ENCODE peak calls at places on chromosomes 12 and 14, in five cellular contexts. F is cardiac muscle cell, S is cardiac fibroblast, R is sigmoid colon, U is coronary artery. P is an unnamed sample.

GRCh38 chr12:51269174-51270066 is 795 bp downstream of the SMAGP start:
- DNase-seq in R (no peak), S (peak), F (peak), U (no peak), P (peak)

GRCh38 chr12:116164263-116164817 is 113.2 kb downstream of the MED13L start:
- DNase-seq in R (no peak), F (no peak), S (no peak), U (no peak), P (no peak)

GRCh38 chr12:14393736-14394135 is 28.3 kb downstream of the ATF7IP start:
- DNase-seq in F (no peak), R (no peak), U (no peak), S (peak), P (no peak)

GRCh38 chr14:49970474-49971147 is 77.7 kb downstream of the ARF6 start:
- DNase-seq in U (no peak), S (peak), F (peak), R (no peak), P (peak)

GRCh38 chr12:77120695-77121094 is 55.3 kb upstream of the E2F7 start:
- DNase-seq in F (peak), S (peak), U (no peak), R (no peak), P (no peak)

GRCh38 chr14:24372701-24373416 is 4.9 kb downstream of the NFATC4 start:
- DNase-seq in F (peak), R (no peak), U (no peak), S (peak), P (peak)

GRCh38 chr12:107364875-107365518 is 271.6 kb upstream of the CRY1 start:
- DNase-seq in R (no peak), U (no peak), S (no peak), F (no peak), P (no peak)

GRCh38 chr12:42299392-42300308 is 26.2 kb downstream of the ZCRB1 start:
- DNase-seq in F (peak), R (no peak), U (no peak), S (peak), P (no peak)

GRCh38 chr12:49022558-49023178 is 4.1 kb upstream of the PRKAG1 start:
- DNase-seq in F (no peak), U (peak), S (no peak), R (no peak), P (peak)

GRCh38 chr12:95177201-95177768 is 40.0 kb downstream of the FGD6 start:
- DNase-seq in R (no peak), U (no peak), F (peak), S (no peak), P (no peak)

GRCh38 chr14:49934638-49935037 is 41.8 kb downstream of the ARF6 start:
- DNase-seq in U (no peak), F (peak), S (no peak), R (no peak), P (no peak)

GRCh38 chr14:58785741-58786140 is 148.0 kb downstream of the DACT1 start:
- DNase-seq in S (no peak), U (no peak), F (no peak), R (no peak), P (no peak)

GRCh38 chr14:33009673-33010072 is 71.0 kb downstream of the NPAS3 start:
- DNase-seq in U (no peak), S (no peak), F (no peak), R (no peak), P (no peak)
- H3K4me3 ChIP-seq in U (no peak), S (no peak), F (no peak), R (no peak), P (no peak)

GRCh38 chr14:55864890-55865655 is 253.1 kb upstream of the PELI2 start:
- DNase-seq in S (no peak), F (no peak), R (no peak), U (no peak), P (no peak)
- TF ChIP-seq CTCF in S (peak), F (no peak), R (no peak), U (no peak), P (no peak)

DNA sequence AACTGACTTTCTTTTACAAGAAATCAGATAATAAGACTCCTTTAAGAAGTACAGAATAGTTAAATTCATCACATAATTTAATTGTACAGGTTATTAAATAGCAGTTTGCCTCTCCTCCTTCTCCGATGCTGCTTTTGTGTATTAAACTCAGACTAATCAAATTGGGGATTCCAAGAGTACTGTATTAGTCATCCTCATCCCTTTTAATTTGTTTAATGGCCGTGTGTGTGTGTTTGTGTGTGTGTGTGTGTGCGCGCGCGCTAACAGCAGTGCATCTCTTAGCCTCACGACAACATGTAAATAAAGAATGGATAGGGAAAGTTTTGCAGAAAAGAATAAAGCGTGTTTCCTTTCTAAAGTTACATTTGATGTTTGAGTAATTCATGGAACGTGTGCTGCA is 220.2 kb downstream of the ASCL1 start:
- DNase-seq in F (no peak), U (no peak), R (no peak), S (no peak), P (no peak)
- H3K4me3 ChIP-seq in F (no peak), U (no peak), R (no peak), S (no peak), P (no peak)

DNA sequence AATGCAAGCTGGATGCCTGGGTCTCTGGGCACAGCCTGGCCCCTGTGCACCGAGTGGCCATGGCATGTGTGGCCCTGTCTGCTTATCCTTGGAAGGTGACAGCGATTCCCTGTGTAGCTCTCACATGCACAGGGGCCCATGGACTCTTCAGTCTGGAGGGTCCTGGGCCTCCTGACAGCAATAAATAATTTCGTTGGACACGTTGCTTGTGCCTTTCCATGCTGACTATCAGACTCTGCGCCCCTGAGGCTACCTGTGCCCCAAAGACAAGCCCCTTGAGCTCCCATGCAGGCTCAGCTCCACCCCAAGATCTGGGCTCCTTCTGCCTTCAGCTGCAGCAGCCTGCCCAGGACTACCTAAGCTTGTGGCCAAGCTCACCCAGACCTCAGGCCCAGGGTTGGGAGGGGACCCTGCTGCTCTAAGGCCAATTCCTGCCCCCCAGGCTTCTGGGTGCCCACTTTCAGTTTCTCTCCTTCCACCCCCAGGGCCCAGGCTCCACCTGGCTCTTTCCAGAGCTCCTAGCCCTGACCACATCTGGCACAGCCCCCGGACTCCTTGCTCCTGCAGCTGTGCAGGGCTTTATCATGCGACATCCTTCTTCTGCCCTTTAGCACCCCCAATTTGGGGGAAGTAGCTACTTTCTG is 11.8 kb downstream of the SERPINA3 start:
- DNase-seq in S (no peak), R (peak), U (no peak), F (no peak), P (no peak)
- TF ChIP-seq CTCF in S (no peak), R (no peak), U (no peak), F (no peak), P (no peak)

GRCh38 chr12:55696141-55696540 is 11.6 kb downstream of the ITGA7 start:
- DNase-seq in U (no peak), F (no peak), R (peak), S (no peak), P (peak)
- H3K4me3 ChIP-seq in U (no peak), F (no peak), R (no peak), S (no peak), P (no peak)

GRCh38 chr12:65472079-65472478 is 193.6 kb downstream of the MSRB3 start:
- DNase-seq in S (no peak), R (no peak), U (no peak), F (no peak), P (no peak)
- TF ChIP-seq CTCF in S (no peak), R (no peak), U (no peak), F (no peak), P (no peak)

DNA sequence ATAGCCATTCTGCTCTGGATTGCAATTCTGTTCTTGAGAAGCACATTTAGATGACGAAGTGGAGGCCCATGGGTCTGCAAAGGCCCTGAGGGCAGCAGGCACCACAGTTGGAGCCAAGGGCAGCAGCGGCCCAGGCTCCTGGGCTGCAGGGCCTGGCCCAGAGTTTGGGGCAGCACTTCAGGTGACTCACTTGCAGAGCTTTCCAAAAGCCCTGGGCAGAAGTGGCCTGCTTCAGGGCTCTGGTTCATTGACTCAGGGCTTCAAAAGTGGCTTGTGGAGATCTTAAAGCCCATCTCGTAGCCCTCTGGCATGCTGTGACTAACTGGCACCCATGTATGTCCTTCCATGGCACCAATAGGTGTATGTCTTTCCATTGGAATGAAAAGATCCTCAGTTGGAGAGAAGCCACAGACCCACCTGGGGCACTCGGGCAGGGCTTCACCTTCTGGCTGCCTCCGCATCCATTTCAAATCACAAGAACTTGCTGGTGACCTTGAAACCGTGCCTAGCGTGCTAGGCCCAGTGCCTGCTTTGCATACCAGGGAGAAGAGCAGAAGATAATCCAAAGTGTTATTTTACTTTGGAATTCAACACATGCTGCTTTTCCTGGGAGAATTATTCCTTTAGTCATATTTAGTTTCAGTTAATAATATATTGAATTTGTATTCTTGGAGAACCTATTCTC is 106.7 kb downstream of the PRMT8 start:
- DNase-seq in F (no peak), U (no peak), R (peak), S (no peak), P (no peak)
- H3K4me3 ChIP-seq in F (no peak), U (no peak), R (no peak), S (no peak), P (no peak)

GRCh38 chr14:51428981-51429380 is 188.9 kb downstream of the TMX1 start:
- DNase-seq in U (no peak), F (no peak), R (no peak), S (no peak), P (no peak)

GRCh38 chr14:51422704-51423103 is 182.7 kb downstream of the TMX1 start:
- DNase-seq in U (no peak), F (no peak), S (no peak), R (no peak), P (no peak)

GRCh38 chr14:51419685-51420084 is 179.6 kb downstream of the TMX1 start:
- DNase-seq in U (no peak), F (no peak), R (no peak), S (no peak), P (no peak)

GRCh38 chr14:51424041-51424440 is 184.0 kb downstream of the TMX1 start:
- DNase-seq in F (no peak), R (no peak), S (peak), U (no peak), P (no peak)

GRCh38 chr14:51424569-51425251 is 184.7 kb downstream of the TMX1 start:
- DNase-seq in R (no peak), U (no peak), F (peak), S (peak), P (no peak)
- TF ChIP-seq CTCF in R (no peak), U (no peak), F (no peak), S (no peak), P (no peak)